ENCODE peak calls at places on chromosomes 12 and 14, in four cellular contexts. G is HCT116; Q is CD8-positive, alpha-beta T cell; D is tibial artery. J is an unnamed sample. For H3K9me3 and H3K4me1, the result is how much of the 10 kb centered on the place peaks cover.

GRCh38 chr12:26629864-26630263 is 203.1 kb downstream of the ITPR2 start:
- DNase-seq in Q (no peak), D (no peak), G (no peak), J (no peak)

GRCh38 chr12:20007331-20007730 is 361.0 kb upstream of the PDE3A start:
- DNase-seq in D (no peak), Q (no peak), G (no peak), J (no peak)

GRCh38 chr14:101174980-101175606 is 271.6 kb upstream of the RTL1 start:
- DNase-seq in G (no peak), Q (no peak), D (no peak), J (no peak)

GRCh38 chr12:105464426-105464825 is 133.9 kb downstream of the C12orf75 start:
- DNase-seq in Q (no peak), D (no peak), G (no peak), J (no peak)

GRCh38 chr12:67256649-67257048 is 12.5 kb upstream of the CAND1 start:
- DNase-seq in D (no peak), Q (no peak), G (no peak), J (no peak)

GRCh38 chr14:20418501-20418909 is 5.2 kb upstream of the TEP1 start:
- DNase-seq in D (no peak), Q (no peak), G (no peak), J (no peak)

GRCh38 chr12:92539966-92540791 is 162.6 kb upstream of the PLEKHG7 start:
- DNase-seq in Q (no peak), D (no peak), G (no peak), J (no peak)

GRCh38 chr14:79225815-79226214 is 985.5 kb downstream of the DIO2 start:
- DNase-seq in Q (no peak), D (no peak), G (no peak), J (no peak)

GRCh38 chr14:67853207-67853606 is 33.6 kb downstream of the RAD51B start:
- DNase-seq in G (no peak), Q (no peak), D (no peak), J (no peak)

GRCh38 chr12:113241191-113242017 is 20.1 kb downstream of the TPCN1 start:
- DNase-seq in D (no peak), G (no peak), Q (no peak), J (no peak)

GRCh38 chr12:5889381-5890047 is 55.5 kb downstream of the ANO2 start:
- DNase-seq in Q (no peak), G (peak), D (no peak), J (no peak)

GRCh38 chr12:31120392-31121008 is 46.8 kb downstream of the DDX11 start:
- DNase-seq in D (no peak), Q (no peak), G (no peak), J (no peak)

GRCh38 chr14:49879683-49880204 is 13.1 kb upstream of the ARF6 start:
- DNase-seq in Q (no peak), G (peak), D (no peak), J (peak)

GRCh38 chr12:125083092-125083491 is 17.9 kb downstream of the AACS start:
- DNase-seq in G (no peak), Q (no peak), D (no peak), J (no peak)

GRCh38 chr12:62716866-62717477 is 218.0 kb downstream of the PPM1H start:
- DNase-seq in D (no peak), Q (no peak), G (no peak), J (no peak)

GRCh38 chr12:109714141-109714912 is 702 bp downstream of the FAM222A start:
- DNase-seq in D (no peak), G (no peak), Q (peak), J (peak)

GRCh38 chr14:92949496-92950192 is 26.7 kb downstream of the CHGA start:
- DNase-seq in Q (no peak), D (no peak), G (no peak), J (no peak)

GRCh38 chr12:101021911-101022388 is 188.1 kb downstream of the SLC5A8 start:
- DNase-seq in Q (no peak), D (no peak), G (peak), J (no peak)

GRCh38 chr12:29589852-29590251 is 92.4 kb upstream of the OVCH1 start:
- DNase-seq in Q (no peak), D (no peak), G (no peak), J (no peak)

GRCh38 chr12:96670334-96670899 is 181.0 kb downstream of the CFAP54 start:
- DNase-seq in G (no peak), Q (no peak), D (no peak), J (no peak)

GRCh38 chr12:62044450-62044849 is 215.8 kb upstream of the USP15 start:
- DNase-seq in G (no peak), D (no peak), Q (no peak), J (no peak)

GRCh38 chr14:64726585-64726890 is 22.3 kb downstream of the PLEKHG3 start:
- DNase-seq in Q (no peak), G (peak), D (peak), J (peak)

GRCh38 chr12:47758834-47759690 is at the start of gene RAPGEF3:
- DNase-seq in Q (no peak), G (no peak), D (peak), J (peak)

GRCh38 chr12:27851311-27851710 is 71.3 kb upstream of the MANSC4 start:
- DNase-seq in G (no peak), D (no peak), Q (no peak), J (no peak)

GRCh38 chr14:53954551-53955233 is 1.9 kb downstream of the BMP4 start:
- DNase-seq in G (no peak), D (peak), Q (no peak), J (no peak)

GRCh38 chr14:102138535-102138934 is 1.2 kb upstream of the WDR20 start:
- DNase-seq in Q (no peak), D (no peak), G (no peak), J (no peak)

GRCh38 chr14:38137005-38137404 is 70.7 kb upstream of the SSTR1 start:
- DNase-seq in D (no peak), Q (no peak), G (no peak), J (no peak)

GRCh38 chr14:81855007-81855406 is 321.4 kb upstream of the SEL1L start:
- DNase-seq in D (no peak), G (no peak), Q (no peak), J (no peak)

GRCh38 chr12:49476091-49476490 is 62.7 kb upstream of the KCNH3 start:
- DNase-seq in D (no peak), G (no peak), Q (no peak), J (no peak)

GRCh38 chr14:60648934-60649814 is at the start of gene SIX1:
- DNase-seq in D (peak), G (peak), Q (no peak), J (no peak)

GRCh38 chr12:32024884-32025599 is 65.8 kb downstream of the RESF1 start:
- DNase-seq in G (no peak), Q (no peak), D (no peak), J (no peak)

GRCh38 chr14:32428875-32429274 is 99.8 kb downstream of the AKAP6 start:
- DNase-seq in D (no peak), G (no peak), Q (no peak), J (no peak)
- H3K27ac ChIP-seq in D (no peak), G (no peak), Q (no peak), J (no peak)

GRCh38 chr14:66379116-66379515 is 107.1 kb upstream of the CCDC196 start:
- DNase-seq in D (no peak), Q (no peak), G (no peak), J (no peak)

GRCh38 chr14:66380143-66380542 is 106.0 kb upstream of the CCDC196 start:
- DNase-seq in Q (no peak), G (no peak), D (no peak), J (no peak)

GRCh38 chr14:66381765-66382164 is 104.4 kb upstream of the CCDC196 start:
- DNase-seq in Q (no peak), G (no peak), D (no peak), J (no peak)

GRCh38 chr14:66383771-66384170 is 102.4 kb upstream of the CCDC196 start:
- DNase-seq in Q (no peak), D (no peak), G (no peak), J (no peak)

GRCh38 chr14:66383271-66383670 is 102.9 kb upstream of the CCDC196 start:
- DNase-seq in D (no peak), G (no peak), Q (no peak), J (no peak)
- H3K9me3 ChIP-seq in D (under half), G (under half), Q (under half), J (under half)

GRCh38 chr12:50572760-50573159 is 68.0 kb downstream of the DIP2B start:
- DNase-seq in G (no peak), D (no peak), Q (no peak), J (no peak)
- H3K4me1 ChIP-seq in G (under half), D (half or more), Q (under half), J (under half)

DNA sequence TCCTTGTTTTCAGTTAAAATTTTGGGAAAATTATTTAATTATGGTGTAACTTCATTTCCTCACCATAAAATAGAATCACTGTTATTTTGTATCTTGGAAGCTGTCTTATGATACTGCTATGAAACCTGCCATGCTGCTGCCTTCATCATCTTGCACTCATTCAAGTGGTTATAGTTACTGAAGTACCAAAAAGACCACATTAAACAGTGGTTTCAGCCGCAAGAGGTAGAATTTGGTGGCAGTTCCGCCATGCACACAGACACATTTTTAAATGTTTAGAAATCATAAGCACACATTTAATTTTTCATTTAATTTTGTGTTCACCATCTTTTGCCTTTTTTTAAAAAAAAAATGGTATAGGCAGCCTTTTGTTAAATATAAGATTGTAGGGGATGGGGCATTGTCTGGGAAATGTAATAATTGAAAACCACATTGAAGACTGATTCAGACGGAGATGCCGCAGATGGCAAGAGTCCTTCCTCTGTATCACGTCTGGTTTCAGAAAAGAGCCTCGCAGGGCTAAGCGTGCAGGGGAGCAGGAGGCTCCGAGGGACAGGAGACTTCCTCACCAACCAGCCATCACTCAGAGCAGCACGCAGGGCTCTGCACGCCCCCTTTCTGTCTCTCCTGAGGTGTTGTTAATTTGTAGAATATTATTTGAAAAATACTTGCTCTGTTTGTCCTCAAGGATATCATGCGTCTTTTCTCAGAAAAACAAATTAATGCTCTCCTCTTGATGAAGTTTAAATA is 115.2 kb upstream of the PELI2 start:
- DNase-seq in D (no peak), G (no peak), Q (no peak), J (no peak)
- H3K27ac ChIP-seq in D (no peak), G (no peak), Q (no peak), J (no peak)

GRCh38 chr12:87238466-87238865 is 790.7 kb downstream of the C12orf50 start:
- DNase-seq in G (no peak), D (no peak), Q (no peak), J (no peak)

GRCh38 chr12:87231818-87232217 is 797.4 kb downstream of the C12orf50 start:
- DNase-seq in G (no peak), D (no peak), Q (no peak), J (no peak)

GRCh38 chr12:87233636-87234035 is 795.6 kb downstream of the C12orf50 start:
- DNase-seq in D (no peak), Q (no peak), G (no peak), J (no peak)

GRCh38 chr12:87234898-87235297 is 794.3 kb downstream of the C12orf50 start:
- DNase-seq in Q (no peak), G (no peak), D (no peak), J (no peak)
- H3K9me3 ChIP-seq in Q (under half), G (under half), D (under half), J (under half)

GRCh38 chr14:39998854-39999253 is 566.6 kb upstream of the FBXO33 start:
- DNase-seq in Q (no peak), G (no peak), D (no peak), J (no peak)
- H3K4me1 ChIP-seq in Q (under half), G (under half), D (under half), J (under half)

DNA sequence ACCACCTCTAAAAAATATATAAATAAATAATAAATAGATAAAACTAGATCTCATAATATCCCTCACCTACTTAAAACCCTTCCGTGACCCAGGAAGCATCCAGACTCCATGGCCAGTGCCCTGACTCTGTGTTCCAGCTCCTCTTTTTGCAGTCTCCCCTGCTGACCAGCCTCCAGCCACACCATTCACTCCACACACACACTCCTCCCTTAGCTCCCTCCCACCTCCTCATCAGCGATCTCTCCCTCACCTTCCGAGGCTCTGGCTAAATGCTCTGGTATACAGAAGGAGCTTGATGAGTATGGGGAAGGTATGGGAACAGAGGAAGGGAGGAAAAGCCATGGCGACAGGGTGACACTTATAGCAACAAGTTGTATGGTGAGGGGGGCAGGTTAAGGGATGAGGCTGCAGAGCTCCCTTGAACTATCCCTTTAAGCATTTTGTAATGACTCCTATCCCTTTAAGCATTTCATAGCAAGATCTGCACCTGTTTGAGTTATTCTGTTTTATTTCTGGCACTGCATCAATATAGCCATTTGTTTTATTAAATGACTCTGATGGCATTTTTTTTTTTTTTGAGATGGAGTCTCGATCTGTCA is 26.1 kb upstream of the EIF4B start:
- DNase-seq in Q (no peak), D (no peak), G (no peak), J (no peak)
- H3K27ac ChIP-seq in Q (no peak), D (no peak), G (no peak), J (no peak)

GRCh38 chr12:34397591-34398365 is 375.5 kb downstream of the ALG10 start:
- DNase-seq in D (peak), Q (no peak), G (no peak), J (no peak)
- H3K9me3 ChIP-seq in D (under half), Q (under half), G (under half), J (under half)

GRCh38 chr12:65895759-65896656 is 71.7 kb downstream of the HMGA2 start:
- DNase-seq in D (no peak), G (peak), Q (no peak), J (no peak)

GRCh38 chr12:65892905-65893304 is 68.6 kb downstream of the HMGA2 start:
- DNase-seq in G (no peak), D (no peak), Q (no peak), J (no peak)

GRCh38 chr12:65895031-65895430 is 70.7 kb downstream of the HMGA2 start:
- DNase-seq in Q (no peak), D (no peak), G (no peak), J (no peak)

GRCh38 chr12:65894127-65894526 is 69.8 kb downstream of the HMGA2 start:
- DNase-seq in D (no peak), Q (no peak), G (no peak), J (no peak)

DNA sequence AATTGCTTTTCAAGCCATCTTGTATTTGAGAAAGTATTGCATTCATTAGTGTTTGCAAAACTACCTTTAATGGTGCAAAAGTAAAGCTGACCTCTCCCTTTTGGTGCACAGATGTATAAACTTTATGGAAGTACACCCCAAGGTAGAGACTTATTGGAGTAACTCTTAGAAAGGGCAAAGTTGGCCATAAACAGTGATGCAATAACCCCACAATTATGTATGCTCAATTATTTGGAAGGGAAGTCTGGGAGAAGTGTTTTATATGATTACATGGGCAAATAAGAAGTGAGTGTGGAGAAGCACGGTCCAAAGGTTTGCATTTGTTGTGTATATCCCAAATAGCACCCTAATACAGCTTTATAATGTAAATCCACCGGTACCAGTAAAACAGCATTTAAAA is 70.3 kb downstream of the HMGA2 start:
- DNase-seq in Q (no peak), D (no peak), G (no peak), J (no peak)
- H3K4me1 ChIP-seq in Q (under half), D (under half), G (half or more), J (under half)